ENCODE peak calls at places on chromosomes 2 and 18, in six cellular contexts. H is NCI-H1436, W is HEK293T, O is NCI-H1092 treated with DMSO at 0.1 percent for 48 hours, T is bronchial epithelial cell, Y is transverse colon. U is an unnamed sample.

GRCh38 chr2:135925571-135925970 is 49.3 kb upstream of the MCM6 start:
- DNase-seq in H (no peak), W (no peak), O (no peak), T (no peak), Y (no peak), U (no peak)

GRCh38 chr2:131413148-131413747 is 49.3 kb upstream of the RAB6D start:
- DNase-seq in H (peak; percentile 17), W (peak; percentile 56), O (peak; percentile 63), T (peak; percentile 55), Y (no peak), U (no peak)

GRCh38 chr18:13265901-13266207 is 47.3 kb downstream of the LDLRAD4 start:
- DNase-seq in H (no peak), W (no peak), O (no peak), T (no peak), Y (no peak), U (no peak)

GRCh38 chr2:43605079-43605655 is 9.3 kb upstream of the THADA start:
- DNase-seq in H (peak; percentile 17), W (peak; percentile 59), O (peak; percentile 50), T (peak; percentile 55), Y (peak; percentile 14), U (no peak)

GRCh38 chr18:50871846-50872245 is 7.1 kb upstream of the ME2 start:
- DNase-seq in H (no peak), W (no peak), O (no peak), T (peak; percentile 93), Y (no peak), U (no peak)

GRCh38 chr18:63062246-63062645 is 257.3 kb downstream of the BCL2 start:
- DNase-seq in H (no peak), W (no peak), O (no peak), T (no peak), Y (no peak), U (no peak)

GRCh38 chr2:217980591-217980990 is 22.2 kb downstream of the TNS1 start:
- DNase-seq in H (no peak), W (no peak), O (no peak), T (no peak), Y (no peak), U (no peak)

GRCh38 chr2:202116686-202117085 is 43.6 kb downstream of the KIAA2012 start:
- DNase-seq in H (no peak), W (no peak), O (no peak), T (no peak), Y (no peak), U (no peak)

GRCh38 chr2:205769494-205769848 is 87.2 kb downstream of the NRP2 start:
- DNase-seq in H (no peak), W (no peak), O (no peak), T (peak; percentile 78), Y (no peak), U (no peak)

GRCh38 chr2:188916831-188917230 is 57.3 kb upstream of the COL3A1 start:
- DNase-seq in H (no peak), W (no peak), O (no peak), T (no peak), Y (no peak), U (no peak)

GRCh38 chr2:15334650-15335326 is 226.3 kb downstream of the NBAS start:
- DNase-seq in H (peak; percentile 61), W (peak; percentile 16), O (peak; percentile 67), T (peak; percentile 94), Y (no peak), U (no peak)

GRCh38 chr2:109702250-109702985 is 88.3 kb downstream of the SOWAHC start:
- DNase-seq in H (no peak), W (no peak), O (no peak), T (peak; percentile 99), Y (peak; percentile 39), U (no peak)

GRCh38 chr2:15073639-15074038 is 441.1 kb downstream of the LRATD1 start:
- DNase-seq in H (no peak), W (no peak), O (no peak), T (no peak), Y (no peak), U (no peak)

GRCh38 chr2:213609570-213610170 is 325.4 kb downstream of the SPAG16 start:
- DNase-seq in H (no peak), W (no peak), O (no peak), T (no peak), Y (no peak), U (no peak)

GRCh38 chr18:69982417-69982816 is 34.7 kb upstream of the CD226 start:
- DNase-seq in H (no peak), W (no peak), O (no peak), T (no peak), Y (no peak), U (no peak)

GRCh38 chr18:44589709-44590108 is 91.0 kb upstream of the SETBP1 start:
- DNase-seq in H (no peak), W (no peak), O (no peak), T (peak; percentile 88), Y (no peak), U (no peak)

GRCh38 chr2:43045866-43046265 is 180.5 kb downstream of the ZFP36L2 start:
- DNase-seq in H (no peak), W (no peak), O (no peak), T (no peak), Y (no peak), U (no peak)

GRCh38 chr2:234773764-234774409 is 177.9 kb upstream of the SH3BP4 start:
- DNase-seq in H (no peak), W (no peak), O (no peak), T (no peak), Y (no peak), U (no peak)

GRCh38 chr2:232365621-232366321 is 12.8 kb upstream of the ALPP start:
- DNase-seq in H (no peak), W (peak; percentile 51), O (peak; percentile 13), T (no peak), Y (no peak), U (peak; percentile 34)

GRCh38 chr2:151459368-151459767 is 49.7 kb downstream of the RIF1 start:
- DNase-seq in H (no peak), W (no peak), O (no peak), T (no peak), Y (no peak), U (no peak)

GRCh38 chr2:27520316-27520715 is 23.7 kb downstream of the GCKR start:
- DNase-seq in H (no peak), W (no peak), O (no peak), T (no peak), Y (no peak), U (no peak)

GRCh38 chr2:42519624-42520023 is 25.8 kb upstream of the KCNG3 start:
- DNase-seq in H (no peak), W (no peak), O (no peak), T (no peak), Y (no peak), U (no peak)

GRCh38 chr2:113181491-113182051 is 7.8 kb downstream of the PSD4 start:
- DNase-seq in H (no peak), W (no peak), O (no peak), T (no peak), Y (no peak), U (no peak)

GRCh38 chr2:30679416-30680088 is 127.7 kb downstream of the CAPN13 start:
- DNase-seq in H (peak; percentile 18), W (peak; percentile 2), O (no peak), T (no peak), Y (no peak), U (no peak)

GRCh38 chr18:2911533-2911932 is 64.7 kb downstream of the EMILIN2 start:
- DNase-seq in H (no peak), W (no peak), O (no peak), T (no peak), Y (no peak), U (no peak)

GRCh38 chr18:75558790-75559189 is 131.3 kb upstream of the SMIM21 start:
- DNase-seq in H (no peak), W (no peak), O (no peak), T (no peak), Y (no peak), U (no peak)

GRCh38 chr2:96940991-96941775 is 45.2 kb downstream of the FAM178B start:
- DNase-seq in H (no peak), W (no peak), O (no peak), T (no peak), Y (no peak), U (peak; percentile 12)

GRCh38 chr18:7568426-7568825 is 1.3 kb downstream of the PTPRM start:
- DNase-seq in H (no peak), W (peak; percentile 21), O (no peak), T (no peak), Y (peak; percentile 9), U (peak; percentile 45)

GRCh38 chr2:11833601-11834000 is 87.2 kb downstream of the LPIN1 start:
- DNase-seq in H (no peak), W (no peak), O (no peak), T (peak; percentile 17), Y (no peak), U (no peak)

GRCh38 chr2:83944174-83944573 is 514.9 kb downstream of the SUCLG1 start:
- DNase-seq in H (no peak), W (no peak), O (no peak), T (no peak), Y (no peak), U (no peak)

GRCh38 chr18:43482136-43482535 is 204.8 kb upstream of the SYT4 start:
- DNase-seq in H (no peak), W (no peak), O (no peak), T (no peak), Y (no peak), U (no peak)

GRCh38 chr2:147844691-147845607 is at the start of gene ACVR2A:
- DNase-seq in H (peak; percentile 45), W (peak; percentile 50), O (peak; percentile 76), T (peak; percentile 28), Y (peak; percentile 44), U (peak; percentile 68)

GRCh38 chr2:107809835-107810234 is 16.9 kb upstream of the RGPD4 start:
- DNase-seq in H (peak; percentile 55), W (no peak), O (peak; percentile 54), T (no peak), Y (no peak), U (no peak)

GRCh38 chr2:197904446-197904845 is 100.1 kb downstream of the PLCL1 start:
- DNase-seq in H (no peak), W (no peak), O (no peak), T (no peak), Y (no peak), U (no peak)